ENCODE peak calls at places on chromosome 19, in five cellular contexts. L is Jurkat, Clone E6-1; N is neural progenitor cell; O is colonic mucosa; B is fibroblast of mammary gland. Y is an unnamed sample.
A peak's percentile ranks its signal among the peaks of the same experiment; 100 is the strongest.

GRCh38 chr19:32686847-32687450 is 4.7 kb upstream of the NUDT19 start:
- DNase-seq in N (no peak), L (no peak), B (no peak), O (no peak), Y (no peak)

GRCh38 chr19:50820086-50820485 is 3.5 kb downstream of the KLK1 start:
- DNase-seq in N (no peak), B (no peak), L (no peak), O (peak; percentile 63), Y (no peak)

GRCh38 chr19:1052349-1052967 is 12.6 kb downstream of the ABCA7 start:
- DNase-seq in N (no peak), O (no peak), L (no peak), B (no peak), Y (no peak)

GRCh38 chr19:1113986-1114483 is 10.2 kb downstream of the GPX4 start:
- DNase-seq in L (no peak), N (no peak), O (no peak), B (no peak), Y (no peak)

GRCh38 chr19:45117666-45118065 is 24.7 kb downstream of the PPP1R37 start:
- DNase-seq in N (no peak), O (peak; percentile 45), B (no peak), L (peak; percentile 15), Y (no peak)

GRCh38 chr19:664913-665443 is 2.0 kb upstream of the RNF126 start:
- DNase-seq in N (peak; percentile 95), O (peak; percentile 90), L (peak; percentile 62), B (peak; percentile 63), Y (peak; percentile 79)

GRCh38 chr19:1082165-1082927 is 12.8 kb downstream of the POLR2E start:
- DNase-seq in B (no peak), L (peak; percentile 62), N (peak; percentile 98), O (peak; percentile 96), Y (no peak)

GRCh38 chr19:33467851-33468250 is 53.7 kb downstream of the PEPD start:
- DNase-seq in O (no peak), L (no peak), N (no peak), B (no peak), Y (no peak)

GRCh38 chr19:35079826-35080225 is 35.8 kb upstream of the FXYD3 start:
- DNase-seq in N (no peak), O (no peak), B (no peak), L (no peak), Y (no peak)

GRCh38 chr19:16057062-16057461 is 19.2 kb upstream of the TPM4 start:
- DNase-seq in B (no peak), O (no peak), N (no peak), L (no peak), Y (no peak)

GRCh38 chr19:46821512-46822359 is 28.9 kb downstream of the AP2S1 start:
- DNase-seq in N (peak; percentile 16), O (peak; percentile 58), L (peak; percentile 89), B (no peak), Y (no peak)

GRCh38 chr19:4831351-4832340 is at the start of gene TICAM1:
- DNase-seq in L (no peak), O (peak; percentile 87), B (peak; percentile 40), N (no peak), Y (peak; percentile 77)
- H3K4me3 ChIP-seq in L (peak within 1 kb of the TSS; percentile 82), O (peak within 1 kb of the TSS; percentile 74), B (peak within 1 kb of the TSS; percentile 85), N (peak within 1 kb of the TSS; percentile 59), Y (peak within 1 kb of the TSS; percentile 83)

GRCh38 chr19:13861392-13861713 is 15.6 kb upstream of the NANOS3 start:
- DNase-seq in N (no peak), L (no peak), O (no peak), B (no peak), Y (peak; percentile 33)
- H3K4me3 ChIP-seq in N (no peak overlapping the region), L (no peak overlapping the region), O (peak overlapping the region; percentile 39), B (peak overlapping the region; percentile 54), Y (peak overlapping the region; percentile 46)

DNA sequence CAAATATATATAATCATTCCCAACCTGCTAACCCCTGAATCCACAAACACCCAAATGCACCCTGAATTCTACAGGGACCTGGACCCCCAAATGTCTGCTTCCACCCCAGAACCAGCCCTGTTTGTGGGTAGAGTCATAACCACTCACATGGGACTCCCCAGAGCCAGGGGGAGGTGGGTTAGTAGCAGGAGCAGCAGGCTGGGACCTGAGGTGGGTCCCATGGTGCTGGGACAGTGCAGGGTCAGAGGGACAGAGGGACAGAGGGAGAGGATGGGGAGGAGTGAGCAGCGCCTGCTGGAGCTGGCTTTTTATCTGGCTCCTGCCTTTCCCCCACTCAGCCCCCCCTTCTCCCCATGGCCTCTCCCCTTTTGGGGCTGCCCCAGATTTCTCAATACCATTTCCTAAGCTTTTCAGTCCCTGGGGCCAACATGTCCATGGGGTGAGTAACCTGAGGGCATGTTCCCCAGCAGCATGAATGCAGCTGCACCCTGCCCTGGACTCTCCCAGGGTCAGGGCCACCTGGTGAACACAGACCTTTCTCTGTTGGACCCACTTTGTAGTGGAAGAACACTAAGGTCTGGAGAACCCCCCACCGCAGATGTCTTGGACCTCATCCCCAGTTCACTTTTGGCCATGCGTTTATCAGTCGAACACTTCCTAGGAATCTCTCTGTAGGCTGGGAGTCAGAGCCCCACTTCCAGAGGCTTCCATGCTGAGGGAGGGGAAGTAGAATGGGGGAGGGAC is at the start of gene C3:
- DNase-seq in B (peak; percentile 81), N (no peak), O (no peak), L (no peak), Y (peak; percentile 95)
- H3K4me3 ChIP-seq in B (no peak within 1 kb of the TSS), N (no peak within 1 kb of the TSS), O (peak within 1 kb of the TSS; percentile 3), L (no peak within 1 kb of the TSS), Y (peak within 1 kb of the TSS; percentile 61)

GRCh38 chr19:39246951-39247669 is 1.5 kb downstream of the IFNL4 start:
- DNase-seq in L (no peak), B (peak; percentile 8), N (peak; percentile 59), O (peak; percentile 29), Y (peak; percentile 10)
- H3K4me3 ChIP-seq in L (no peak overlapping the region), B (no peak overlapping the region), N (peak overlapping the region; percentile 27), O (no peak overlapping the region), Y (no peak overlapping the region)

GRCh38 chr19:41426116-41426841 is 895 bp downstream of the B3GNT8 start:
- DNase-seq in O (no peak), N (no peak), L (no peak), B (no peak), Y (no peak)

GRCh38 chr19:41427647-41428480 is 690 bp upstream of the B3GNT8 start:
- DNase-seq in B (no peak), N (peak; percentile 21), L (no peak), O (peak; percentile 54), Y (no peak)

GRCh38 chr19:41426952-41427646 is at the start of gene B3GNT8:
- DNase-seq in O (peak; percentile 94), N (peak; percentile 95), L (no peak), B (peak; percentile 51), Y (peak; percentile 79)

GRCh38 chr19:41430907-41431306 is 3.7 kb upstream of the B3GNT8 start:
- DNase-seq in L (no peak), B (no peak), N (no peak), O (no peak), Y (no peak)

DNA sequence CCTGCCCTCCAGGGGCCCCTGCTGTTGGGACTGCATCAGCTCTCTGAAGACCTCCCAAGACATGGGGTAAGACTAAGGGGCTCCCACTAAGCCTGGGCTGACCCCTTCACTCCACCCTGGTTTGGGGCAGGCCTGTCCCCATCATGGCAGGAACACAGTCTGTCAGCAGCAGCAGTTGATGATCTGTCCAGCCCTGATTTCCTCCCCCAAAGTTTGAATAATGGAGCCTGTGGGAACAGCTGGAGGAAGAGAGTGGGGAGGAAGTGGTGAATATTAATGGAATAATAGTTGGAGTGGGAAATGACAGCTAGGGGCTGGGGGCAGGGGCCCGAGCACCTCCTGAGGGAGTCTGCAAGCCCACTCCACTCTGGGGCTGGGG is 1.3 kb upstream of the B3GNT8 start:
- DNase-seq in O (no peak), B (no peak), L (no peak), N (no peak), Y (no peak)
- H3K4me3 ChIP-seq in O (peak overlapping the region; percentile 57), B (no peak overlapping the region), L (no peak overlapping the region), N (peak overlapping the region; percentile 56), Y (peak overlapping the region; percentile 53)

Y was measured in cardiac fibroblast.